ENCODE peak calls at places on chromosome 19, in four cellular contexts. G, T, B and H are unnamed samples.

GRCh38 chr19:24086974-24087595 is at the start of gene ZNF254:
- DNase-seq in G (peak; percentile 72), T (peak; percentile 82), B (no peak), H (peak; percentile 95)

GRCh38 chr19:45762870-45763631 is 6.0 kb downstream of the SIX5 start:
- DNase-seq in G (no peak), T (no peak), B (no peak), H (no peak)

GRCh38 chr19:52936958-52937334 is 13.7 kb upstream of the ZNF888 start:
- DNase-seq in G (no peak), T (no peak), B (no peak), H (no peak)

GRCh38 chr19:3184847-3185481 is 766 bp upstream of the NCLN start:
- DNase-seq in G (no peak), T (peak; percentile 57), B (no peak), H (no peak)

GRCh38 chr19:5966215-5966614 is 11.7 kb downstream of the RANBP3 start:
- DNase-seq in G (no peak), T (no peak), B (no peak), H (no peak)

GRCh38 chr19:50777830-50778303 is 7.6 kb downstream of the GPR32 start:
- DNase-seq in G (no peak), T (no peak), B (no peak), H (peak; percentile 57)

GRCh38 chr19:53432088-53432661 is 391 bp downstream of the ZNF761 start:
- DNase-seq in G (peak; percentile 56), T (peak; percentile 39), B (no peak), H (no peak)

GRCh38 chr19:1113986-1114483 is 10.2 kb downstream of the GPX4 start:
- DNase-seq in G (no peak), T (no peak), B (no peak), H (no peak)

GRCh38 chr19:6224308-6224675 is 55.5 kb downstream of the MLLT1 start:
- DNase-seq in G (no peak), T (no peak), B (no peak), H (no peak)

GRCh38 chr19:45780146-45780447 is 2.2 kb downstream of the DMPK start:
- DNase-seq in G (no peak), T (no peak), B (no peak), H (no peak)

GRCh38 chr19:44499559-44499958 is 763 bp downstream of the ZNF180 start:
- DNase-seq in G (no peak), T (peak; percentile 14), B (no peak), H (no peak)
- H3K9me3 ChIP-seq in G (peaks cover 34% of the 10 kb centered on the region), T (peaks cover 16% of the 10 kb centered on the region), B (peaks cover 4% of the 10 kb centered on the region), H (peaks cover 50% of the 10 kb centered on the region)

GRCh38 chr19:29277107-29277506 is 64.2 kb upstream of the UQCRFS1 start:
- DNase-seq in G (peak; percentile 57), T (no peak), B (no peak), H (no peak)
- TF ChIP-seq ZNF274 in G (no peak), T (no peak), B (no peak), H (no peak)

GRCh38 chr19:55581828-55582223 is 1.2 kb upstream of the ZNF579 start:
- DNase-seq in G (no peak), T (no peak), B (no peak), H (no peak)
- H3K4me3 ChIP-seq in G (no peak overlapping the region), T (no peak overlapping the region), B (no peak overlapping the region), H (no peak overlapping the region)

GRCh38 chr19:16836906-16837362 is 7.7 kb downstream of the SIN3B start:
- DNase-seq in G (no peak), T (no peak), B (no peak), H (no peak)
- H3K9me3 ChIP-seq in G (no peaks in the 10 kb centered on the region), T (no peaks in the 10 kb centered on the region), B (no peaks in the 10 kb centered on the region), H (no peaks in the 10 kb centered on the region)

GRCh38 chr19:10852098-10852800 is 4.0 kb downstream of the C19orf38 start:
- DNase-seq in G (no peak), T (no peak), B (no peak), H (no peak)

GRCh38 chr19:10852941-10853340 is 4.7 kb downstream of the C19orf38 start:
- DNase-seq in G (no peak), T (no peak), B (no peak), H (no peak)

GRCh38 chr19:10858204-10858828 is 10.1 kb downstream of the C19orf38 start:
- DNase-seq in G (peak; percentile 78), T (peak; percentile 73), B (no peak), H (no peak)

GRCh38 chr19:10854350-10855089 is 6.3 kb downstream of the C19orf38 start:
- DNase-seq in G (no peak), T (no peak), B (no peak), H (no peak)

GRCh38 chr19:10855879-10856522 is 7.8 kb downstream of the C19orf38 start:
- DNase-seq in G (peak; percentile 70), T (no peak), B (no peak), H (no peak)
- TF ChIP-seq ZNF274 in G (no peak), T (no peak), B (no peak), H (no peak)

GRCh38 chr19:13979224-13979623 is 26.9 kb downstream of the RFX1 start:
- DNase-seq in G (no peak), T (no peak), B (no peak), H (no peak)
- H3K4me3 ChIP-seq in G (peak overlapping the region; percentile 42), T (no peak overlapping the region), B (no peak overlapping the region), H (peak overlapping the region; percentile 52)

GRCh38 chr19:31612873-31613272 is 263.6 kb upstream of the TSHZ3 start:
- DNase-seq in G (no peak), T (no peak), B (no peak), H (no peak)

GRCh38 chr19:31613683-31614219 is 264.5 kb upstream of the TSHZ3 start:
- DNase-seq in G (no peak), T (no peak), B (no peak), H (no peak)

GRCh38 chr19:31616031-31616430 is 266.8 kb upstream of the TSHZ3 start:
- DNase-seq in G (no peak), T (no peak), B (no peak), H (no peak)

GRCh38 chr19:31611348-31611877 is 262.2 kb upstream of the TSHZ3 start:
- DNase-seq in G (no peak), T (no peak), B (no peak), H (no peak)

GRCh38 chr19:31610036-31610435 is 260.8 kb upstream of the TSHZ3 start:
- DNase-seq in G (no peak), T (no peak), B (no peak), H (no peak)
- H3K9me3 ChIP-seq in G (no peaks in the 10 kb centered on the region), T (no peaks in the 10 kb centered on the region), B (peaks cover 30% of the 10 kb centered on the region), H (no peaks in the 10 kb centered on the region)

GRCh38 chr19:35729763-35730162 is 12.0 kb downstream of the KMT2B start:
- DNase-seq in G (no peak), T (no peak), B (no peak), H (no peak)

GRCh38 chr19:35732540-35733179 is 9.6 kb downstream of the IGFLR1 start:
- DNase-seq in G (no peak), T (no peak), B (no peak), H (no peak)

GRCh38 chr19:35730326-35730725 is 11.9 kb downstream of the IGFLR1 start:
- DNase-seq in G (no peak), T (no peak), B (no peak), H (no peak)

GRCh38 chr19:35731779-35732405 is 10.4 kb downstream of the IGFLR1 start:
- DNase-seq in G (no peak), T (no peak), B (no peak), H (no peak)

DNA sequence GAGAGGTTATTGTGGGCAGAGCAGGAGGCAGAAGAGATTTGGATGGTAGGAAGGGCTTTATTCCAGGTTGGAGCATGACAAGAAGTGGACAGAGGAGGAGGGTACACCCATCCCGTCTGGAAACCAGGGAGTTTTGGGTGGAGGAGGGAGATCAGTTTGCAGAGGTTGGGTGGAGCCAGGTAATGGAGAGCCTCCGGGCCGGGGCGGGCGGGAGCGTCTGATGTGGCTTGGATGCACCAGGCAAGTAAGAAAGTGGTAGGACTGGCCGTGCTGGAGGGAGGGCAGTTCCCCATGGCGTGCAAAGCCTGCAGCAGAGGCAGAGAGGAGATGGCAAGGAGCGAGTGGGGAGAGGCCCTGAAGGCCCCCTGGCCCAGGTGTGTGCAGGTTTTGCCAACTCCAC is 10.9 kb downstream of the IGFLR1 start:
- DNase-seq in G (no peak), T (no peak), B (no peak), H (no peak)
- TF ChIP-seq ZNF274 in G (no peak), T (no peak), B (no peak), H (no peak)